ENCODE peak calls at places on chromosomes 2 and 18, in ten cellular contexts. One of them, this sample, is unnamed.

GRCh38 chr2:224156436-224156835 is 117.3 kb upstream of the SERPINE2 start:
- DNase-seq in tibial nerve: no peak
- DNase-seq in PC-3: no peak
- DNase-seq in NCI-H345: no peak
- DNase-seq in activated CD4-positive, alpha-beta T cell treated with anti-CD3 and anti-CD28 coated beads for 48 hours: no peak
- DNase-seq in stimulated activated CD8-positive, alpha-beta memory T cell treated with anti-CD3 and anti-CD28 coated beads, Interleukin-15, amount 100 ng/mL, for 48 hours: no peak
- DNase-seq in astrocyte of the spinal cord: no peak
- DNase-seq in activated B cell treated with CpG ODN at 0.5 μM for 24 hours: no peak
- DNase-seq in heart left ventricle: no peak
- DNase-seq in fibroblast of the aortic adventitia: no peak
- DNase-seq in this sample: no peak

GRCh38 chr2:6771539-6772365 is 94.0 kb downstream of the CMPK2 start:
- DNase-seq in astrocyte of the spinal cord: no peak
- DNase-seq in heart left ventricle: no peak
- DNase-seq in NCI-H345: no peak
- DNase-seq in stimulated activated CD8-positive, alpha-beta memory T cell treated with anti-CD3 and anti-CD28 coated beads, Interleukin-15, amount 100 ng/mL, for 48 hours: no peak
- DNase-seq in PC-3: no peak
- DNase-seq in fibroblast of the aortic adventitia: no peak
- DNase-seq in activated B cell treated with CpG ODN at 0.5 μM for 24 hours: no peak
- DNase-seq in tibial nerve: no peak
- DNase-seq in activated CD4-positive, alpha-beta T cell treated with anti-CD3 and anti-CD28 coated beads for 48 hours: no peak
- DNase-seq in this sample: no peak

GRCh38 chr2:6827516-6828298 is 38.0 kb downstream of the CMPK2 start:
- DNase-seq in fibroblast of the aortic adventitia: peak; percentile 27
- DNase-seq in astrocyte of the spinal cord: no peak
- DNase-seq in stimulated activated CD8-positive, alpha-beta memory T cell treated with anti-CD3 and anti-CD28 coated beads, Interleukin-15, amount 100 ng/mL, for 48 hours: no peak
- DNase-seq in heart left ventricle: no peak
- DNase-seq in tibial nerve: no peak
- DNase-seq in activated CD4-positive, alpha-beta T cell treated with anti-CD3 and anti-CD28 coated beads for 48 hours: no peak
- DNase-seq in NCI-H345: no peak
- DNase-seq in PC-3: peak; percentile 35
- DNase-seq in activated B cell treated with CpG ODN at 0.5 μM for 24 hours: no peak
- DNase-seq in this sample: no peak

GRCh38 chr2:3409627-3410170 is 30.2 kb downstream of the TRAPPC12 start:
- DNase-seq in astrocyte of the spinal cord: no peak
- DNase-seq in activated B cell treated with CpG ODN at 0.5 μM for 24 hours: no peak
- DNase-seq in NCI-H345: no peak
- DNase-seq in fibroblast of the aortic adventitia: no peak
- DNase-seq in tibial nerve: no peak
- DNase-seq in stimulated activated CD8-positive, alpha-beta memory T cell treated with anti-CD3 and anti-CD28 coated beads, Interleukin-15, amount 100 ng/mL, for 48 hours: no peak
- DNase-seq in heart left ventricle: no peak
- DNase-seq in PC-3: no peak
- DNase-seq in activated CD4-positive, alpha-beta T cell treated with anti-CD3 and anti-CD28 coated beads for 48 hours: no peak
- DNase-seq in this sample: no peak

GRCh38 chr2:113072584-113072983 is 4.8 kb downstream of the IL1F10 start:
- DNase-seq in tibial nerve: no peak
- DNase-seq in stimulated activated CD8-positive, alpha-beta memory T cell treated with anti-CD3 and anti-CD28 coated beads, Interleukin-15, amount 100 ng/mL, for 48 hours: no peak
- DNase-seq in PC-3: no peak
- DNase-seq in NCI-H345: no peak
- DNase-seq in activated B cell treated with CpG ODN at 0.5 μM for 24 hours: no peak
- DNase-seq in activated CD4-positive, alpha-beta T cell treated with anti-CD3 and anti-CD28 coated beads for 48 hours: no peak
- DNase-seq in astrocyte of the spinal cord: no peak
- DNase-seq in heart left ventricle: no peak
- DNase-seq in fibroblast of the aortic adventitia: no peak
- DNase-seq in this sample: no peak

GRCh38 chr2:26613241-26614204 is 27.6 kb downstream of the CIB4 start:
- DNase-seq in astrocyte of the spinal cord: no peak
- DNase-seq in activated CD4-positive, alpha-beta T cell treated with anti-CD3 and anti-CD28 coated beads for 48 hours: no peak
- DNase-seq in PC-3: no peak
- DNase-seq in activated B cell treated with CpG ODN at 0.5 μM for 24 hours: no peak
- DNase-seq in NCI-H345: peak; percentile 77
- DNase-seq in tibial nerve: no peak
- DNase-seq in fibroblast of the aortic adventitia: peak; percentile 43
- DNase-seq in stimulated activated CD8-positive, alpha-beta memory T cell treated with anti-CD3 and anti-CD28 coated beads, Interleukin-15, amount 100 ng/mL, for 48 hours: no peak
- DNase-seq in heart left ventricle: peak; percentile 69
- DNase-seq in this sample: no peak

GRCh38 chr2:3911891-3912455 is 208.6 kb downstream of the DCDC2C start:
- DNase-seq in NCI-H345: no peak
- DNase-seq in activated CD4-positive, alpha-beta T cell treated with anti-CD3 and anti-CD28 coated beads for 48 hours: no peak
- DNase-seq in PC-3: no peak
- DNase-seq in astrocyte of the spinal cord: no peak
- DNase-seq in activated B cell treated with CpG ODN at 0.5 μM for 24 hours: no peak
- DNase-seq in fibroblast of the aortic adventitia: no peak
- DNase-seq in stimulated activated CD8-positive, alpha-beta memory T cell treated with anti-CD3 and anti-CD28 coated beads, Interleukin-15, amount 100 ng/mL, for 48 hours: no peak
- DNase-seq in heart left ventricle: no peak
- DNase-seq in tibial nerve: no peak
- DNase-seq in this sample: no peak

GRCh38 chr2:166458682-166459081 is 35.4 kb downstream of the SCN7A start:
- DNase-seq in activated CD4-positive, alpha-beta T cell treated with anti-CD3 and anti-CD28 coated beads for 48 hours: no peak
- DNase-seq in fibroblast of the aortic adventitia: no peak
- DNase-seq in stimulated activated CD8-positive, alpha-beta memory T cell treated with anti-CD3 and anti-CD28 coated beads, Interleukin-15, amount 100 ng/mL, for 48 hours: no peak
- DNase-seq in heart left ventricle: no peak
- DNase-seq in PC-3: no peak
- DNase-seq in NCI-H345: no peak
- DNase-seq in tibial nerve: no peak
- DNase-seq in activated B cell treated with CpG ODN at 0.5 μM for 24 hours: no peak
- DNase-seq in astrocyte of the spinal cord: no peak
- DNase-seq in this sample: no peak

GRCh38 chr2:46574457-46575354 is 95.3 kb downstream of the TMEM247 start:
- DNase-seq in NCI-H345: no peak
- DNase-seq in PC-3: no peak
- DNase-seq in astrocyte of the spinal cord: no peak
- DNase-seq in activated B cell treated with CpG ODN at 0.5 μM for 24 hours: no peak
- DNase-seq in heart left ventricle: no peak
- DNase-seq in activated CD4-positive, alpha-beta T cell treated with anti-CD3 and anti-CD28 coated beads for 48 hours: no peak
- DNase-seq in fibroblast of the aortic adventitia: no peak
- DNase-seq in tibial nerve: no peak
- DNase-seq in stimulated activated CD8-positive, alpha-beta memory T cell treated with anti-CD3 and anti-CD28 coated beads, Interleukin-15, amount 100 ng/mL, for 48 hours: no peak
- DNase-seq in this sample: no peak

GRCh38 chr2:74597456-74597855 is 42.9 kb downstream of the DOK1 start:
- DNase-seq in PC-3: no peak
- DNase-seq in tibial nerve: no peak
- DNase-seq in heart left ventricle: no peak
- DNase-seq in activated B cell treated with CpG ODN at 0.5 μM for 24 hours: no peak
- DNase-seq in stimulated activated CD8-positive, alpha-beta memory T cell treated with anti-CD3 and anti-CD28 coated beads, Interleukin-15, amount 100 ng/mL, for 48 hours: no peak
- DNase-seq in fibroblast of the aortic adventitia: peak; percentile 11
- DNase-seq in NCI-H345: no peak
- DNase-seq in astrocyte of the spinal cord: no peak
- DNase-seq in activated CD4-positive, alpha-beta T cell treated with anti-CD3 and anti-CD28 coated beads for 48 hours: no peak
- DNase-seq in this sample: no peak

GRCh38 chr18:6859676-6860422 is 130.3 kb downstream of the ARHGAP28 start:
- DNase-seq in stimulated activated CD8-positive, alpha-beta memory T cell treated with anti-CD3 and anti-CD28 coated beads, Interleukin-15, amount 100 ng/mL, for 48 hours: no peak
- DNase-seq in heart left ventricle: no peak
- DNase-seq in activated CD4-positive, alpha-beta T cell treated with anti-CD3 and anti-CD28 coated beads for 48 hours: no peak
- DNase-seq in NCI-H345: no peak
- DNase-seq in PC-3: peak; percentile 15
- DNase-seq in tibial nerve: no peak
- DNase-seq in astrocyte of the spinal cord: no peak
- DNase-seq in activated B cell treated with CpG ODN at 0.5 μM for 24 hours: no peak
- DNase-seq in fibroblast of the aortic adventitia: no peak
- DNase-seq in this sample: no peak

GRCh38 chr2:96913398-96914202 is 43.7 kb upstream of the SEMA4C start:
- DNase-seq in NCI-H345: no peak
- DNase-seq in heart left ventricle: no peak
- DNase-seq in fibroblast of the aortic adventitia: no peak
- DNase-seq in activated CD4-positive, alpha-beta T cell treated with anti-CD3 and anti-CD28 coated beads for 48 hours: peak; percentile 65
- DNase-seq in activated B cell treated with CpG ODN at 0.5 μM for 24 hours: no peak
- DNase-seq in astrocyte of the spinal cord: no peak
- DNase-seq in stimulated activated CD8-positive, alpha-beta memory T cell treated with anti-CD3 and anti-CD28 coated beads, Interleukin-15, amount 100 ng/mL, for 48 hours: peak; percentile 21
- DNase-seq in PC-3: no peak
- DNase-seq in tibial nerve: no peak
- DNase-seq in this sample: peak; percentile 44

GRCh38 chr2:174673876-174674275 is 76.3 kb upstream of the WIPF1 start:
- DNase-seq in astrocyte of the spinal cord: no peak
- DNase-seq in activated CD4-positive, alpha-beta T cell treated with anti-CD3 and anti-CD28 coated beads for 48 hours: no peak
- DNase-seq in NCI-H345: no peak
- DNase-seq in activated B cell treated with CpG ODN at 0.5 μM for 24 hours: no peak
- DNase-seq in PC-3: no peak
- DNase-seq in stimulated activated CD8-positive, alpha-beta memory T cell treated with anti-CD3 and anti-CD28 coated beads, Interleukin-15, amount 100 ng/mL, for 48 hours: no peak
- DNase-seq in fibroblast of the aortic adventitia: peak; percentile 87
- DNase-seq in heart left ventricle: no peak
- DNase-seq in tibial nerve: no peak
- DNase-seq in this sample: no peak

GRCh38 chr18:62539284-62540168 is 16.7 kb downstream of the ZCCHC2 start:
- DNase-seq in activated B cell treated with CpG ODN at 0.5 μM for 24 hours: no peak
- DNase-seq in astrocyte of the spinal cord: no peak
- DNase-seq in fibroblast of the aortic adventitia: no peak
- DNase-seq in tibial nerve: no peak
- DNase-seq in PC-3: no peak
- DNase-seq in stimulated activated CD8-positive, alpha-beta memory T cell treated with anti-CD3 and anti-CD28 coated beads, Interleukin-15, amount 100 ng/mL, for 48 hours: no peak
- DNase-seq in NCI-H345: no peak
- DNase-seq in activated CD4-positive, alpha-beta T cell treated with anti-CD3 and anti-CD28 coated beads for 48 hours: no peak
- DNase-seq in heart left ventricle: no peak
- DNase-seq in this sample: no peak

GRCh38 chr2:9883897-9884296 is 40.6 kb downstream of the TAF1B start:
- DNase-seq in heart left ventricle: no peak
- DNase-seq in fibroblast of the aortic adventitia: no peak
- DNase-seq in activated B cell treated with CpG ODN at 0.5 μM for 24 hours: no peak
- DNase-seq in stimulated activated CD8-positive, alpha-beta memory T cell treated with anti-CD3 and anti-CD28 coated beads, Interleukin-15, amount 100 ng/mL, for 48 hours: no peak
- DNase-seq in activated CD4-positive, alpha-beta T cell treated with anti-CD3 and anti-CD28 coated beads for 48 hours: no peak
- DNase-seq in NCI-H345: no peak
- DNase-seq in astrocyte of the spinal cord: no peak
- DNase-seq in tibial nerve: no peak
- DNase-seq in PC-3: no peak
- DNase-seq in this sample: no peak

GRCh38 chr2:240639566-240639965 is 14.3 kb downstream of the GPR35 start:
- DNase-seq in heart left ventricle: no peak
- DNase-seq in NCI-H345: no peak
- DNase-seq in activated B cell treated with CpG ODN at 0.5 μM for 24 hours: no peak
- DNase-seq in stimulated activated CD8-positive, alpha-beta memory T cell treated with anti-CD3 and anti-CD28 coated beads, Interleukin-15, amount 100 ng/mL, for 48 hours: no peak
- DNase-seq in tibial nerve: no peak
- DNase-seq in fibroblast of the aortic adventitia: no peak
- DNase-seq in astrocyte of the spinal cord: no peak
- DNase-seq in PC-3: no peak
- DNase-seq in activated CD4-positive, alpha-beta T cell treated with anti-CD3 and anti-CD28 coated beads for 48 hours: no peak
- DNase-seq in this sample: no peak

GRCh38 chr2:84792856-84793522 is 87.9 kb downstream of the TRABD2A start:
- DNase-seq in tibial nerve: no peak
- DNase-seq in activated B cell treated with CpG ODN at 0.5 μM for 24 hours: no peak
- DNase-seq in astrocyte of the spinal cord: peak; percentile 22
- DNase-seq in NCI-H345: no peak
- DNase-seq in fibroblast of the aortic adventitia: no peak
- DNase-seq in PC-3: peak; percentile 75
- DNase-seq in activated CD4-positive, alpha-beta T cell treated with anti-CD3 and anti-CD28 coated beads for 48 hours: no peak
- DNase-seq in heart left ventricle: no peak
- DNase-seq in stimulated activated CD8-positive, alpha-beta memory T cell treated with anti-CD3 and anti-CD28 coated beads, Interleukin-15, amount 100 ng/mL, for 48 hours: no peak
- DNase-seq in this sample: no peak

GRCh38 chr2:53737091-53737490 is 30.5 kb upstream of the CHAC2 start:
- DNase-seq in PC-3: no peak
- DNase-seq in tibial nerve: no peak
- DNase-seq in stimulated activated CD8-positive, alpha-beta memory T cell treated with anti-CD3 and anti-CD28 coated beads, Interleukin-15, amount 100 ng/mL, for 48 hours: no peak
- DNase-seq in fibroblast of the aortic adventitia: no peak
- DNase-seq in heart left ventricle: no peak
- DNase-seq in astrocyte of the spinal cord: no peak
- DNase-seq in activated B cell treated with CpG ODN at 0.5 μM for 24 hours: no peak
- DNase-seq in activated CD4-positive, alpha-beta T cell treated with anti-CD3 and anti-CD28 coated beads for 48 hours: no peak
- DNase-seq in NCI-H345: no peak
- DNase-seq in this sample: no peak